ENCODE peak calls at places on chromosomes 2 and 18, in ten cellular contexts. G is HepG2, J is suprapubic skin, M is breast epithelium, H is Panc1, E is transverse colon, X is prostate gland, F is K562, A is HCT116, I is spleen. D is an unnamed sample.

GRCh38 chr18:39589496-39589895 is 2023.9 kb upstream of the CELF4 start:
- DNase-seq in G (no peak), J (no peak), M (no peak), H (no peak), E (no peak), X (no peak), F (no peak), A (no peak), I (no peak), D (no peak)

GRCh38 chr2:18398833-18399232 is 161.6 kb downstream of the RDH14 start:
- DNase-seq in G (no peak), J (no peak), M (no peak), H (no peak), E (no peak), X (no peak), F (no peak), A (no peak), I (no peak), D (no peak)

GRCh38 chr18:69674921-69675405 is 272.7 kb downstream of the CD226 start:
- DNase-seq in G (no peak), J (no peak), M (no peak), H (no peak), E (no peak), X (no peak), F (no peak), A (no peak), I (no peak), D (no peak)

GRCh38 chr18:56302161-56302560 is 336.2 kb downstream of the TXNL1 start:
- DNase-seq in G (no peak), J (no peak), M (no peak), H (no peak), E (no peak), X (no peak), F (peak; percentile 0), A (no peak), I (no peak), D (no peak)

GRCh38 chr2:66578067-66578852 is 143.3 kb downstream of the MEIS1 start:
- DNase-seq in G (no peak), J (no peak), M (no peak), H (no peak), E (no peak), X (no peak), F (no peak), A (no peak), I (peak; percentile 75), D (no peak)

GRCh38 chr2:9430316-9431293 is 7.2 kb downstream of the CPSF3 start:
- DNase-seq in G (no peak), J (no peak), M (no peak), H (no peak), E (no peak), X (no peak), F (no peak), A (no peak), I (no peak), D (no peak)

GRCh38 chr2:158232476-158232875 is 130.8 kb downstream of the UPP2 start:
- DNase-seq in G (peak; percentile 88), J (no peak), M (no peak), H (no peak), E (no peak), X (no peak), F (peak; percentile 28), A (peak; percentile 58), I (no peak), D (no peak)

GRCh38 chr2:2324565-2325101 is 6.4 kb downstream of the MYT1L start:
- DNase-seq in G (no peak), J (no peak), M (no peak), H (no peak), E (no peak), X (no peak), F (no peak), A (no peak), I (no peak), D (no peak)

GRCh38 chr2:233519787-233520611 is 46.6 kb downstream of the USP40 start:
- DNase-seq in G (peak; percentile 18), J (no peak), M (no peak), H (no peak), E (no peak), X (no peak), F (no peak), A (no peak), I (no peak), D (no peak)

GRCh38 chr2:142876423-142876822 is 1.0 kb upstream of the KYNU start:
- DNase-seq in G (no peak), J (no peak), M (no peak), H (no peak), E (no peak), X (no peak), F (no peak), A (no peak), I (no peak), D (no peak)

GRCh38 chr2:233487748-233488345 is 78.7 kb downstream of the USP40 start:
- DNase-seq in G (no peak), J (no peak), M (no peak), H (no peak), E (no peak), X (no peak), F (no peak), A (no peak), I (no peak), D (no peak)

GRCh38 chr2:3636586-3637310 is 21.3 kb upstream of the ALLC start:
- DNase-seq in G (no peak), J (peak; percentile 56), M (no peak), H (no peak), E (no peak), X (no peak), F (no peak), A (no peak), I (peak; percentile 63), D (no peak)

GRCh38 chr2:29892576-29892975 is 28.8 kb downstream of the ALK start:
- DNase-seq in G (no peak), J (no peak), M (no peak), H (no peak), E (no peak), X (no peak), F (no peak), A (no peak), I (no peak), D (peak; percentile 31)

GRCh38 chr18:23982154-23983071 is 32.1 kb upstream of the TTC39C start:
- DNase-seq in G (no peak), J (no peak), M (no peak), H (no peak), E (peak; percentile 48), X (no peak), F (no peak), A (no peak), I (no peak), D (peak; percentile 95)

GRCh38 chr2:79359419-79359818 is 153.4 kb upstream of the CTNNA2 start:
- DNase-seq in G (no peak), J (no peak), M (no peak), H (no peak), E (no peak), X (no peak), F (no peak), A (no peak), I (no peak), D (no peak)

GRCh38 chr2:142834003-142834402 is 43.5 kb upstream of the KYNU start:
- DNase-seq in G (no peak), J (no peak), M (no peak), H (no peak), E (no peak), X (no peak), F (no peak), A (no peak), I (no peak), D (no peak)

GRCh38 chr2:239688098-239688497 is 287.3 kb upstream of the HDAC4 start:
- DNase-seq in G (no peak), J (peak; percentile 44), M (no peak), H (no peak), E (no peak), X (no peak), F (peak; percentile 19), A (no peak), I (peak; percentile 58), D (peak; percentile 66)
- TF ChIP-seq CTCF in G (no peak), J (no peak), M (no peak), H (no peak), E (peak; percentile 6), X (peak; percentile 16), F (peak; percentile 39), A (peak; percentile 69), I (no peak), D (no peak)

DNA sequence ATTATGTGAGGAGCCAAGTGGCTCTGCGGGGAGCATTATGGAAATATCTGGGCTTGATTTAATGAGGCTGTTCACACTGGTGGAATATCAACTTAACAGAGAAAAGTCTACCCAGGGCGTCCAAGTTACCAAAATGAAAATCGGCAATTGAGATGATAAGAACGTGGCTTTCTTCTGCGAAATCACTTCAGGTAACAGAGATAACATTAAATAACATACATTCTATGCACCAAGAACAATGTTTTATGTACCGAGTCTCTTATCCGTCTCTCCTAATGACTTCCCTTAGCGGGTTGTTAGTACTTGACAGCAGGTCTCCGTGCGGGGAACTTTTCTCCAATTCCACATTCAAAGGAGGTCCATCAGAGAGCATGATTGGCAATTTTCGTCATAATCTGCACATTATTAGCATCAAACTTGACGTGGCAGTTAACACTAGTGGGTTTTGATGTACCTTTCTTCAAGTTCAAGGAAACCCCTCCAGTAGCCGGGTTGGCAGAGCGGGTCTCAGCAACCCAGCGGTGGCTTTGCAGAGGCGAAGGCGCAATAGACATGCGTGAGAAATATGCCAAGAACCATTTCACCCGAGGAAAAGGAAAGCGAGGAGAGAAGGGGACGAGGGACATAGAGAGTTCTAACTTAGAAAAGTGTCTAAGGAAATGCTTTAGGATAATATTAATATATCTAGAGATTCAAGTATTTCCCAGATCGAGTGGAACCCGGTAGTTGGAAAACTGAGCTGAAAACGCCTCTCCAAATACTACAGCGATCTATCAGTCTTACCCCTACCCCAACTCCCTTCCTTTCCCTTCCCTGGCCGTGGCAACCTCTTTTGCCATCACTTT is 5.1 kb downstream of the EVX2 start:
- DNase-seq in G (no peak), J (no peak), M (no peak), H (no peak), E (no peak), X (no peak), F (no peak), A (no peak), I (no peak), D (no peak)
- H3K9me3 ChIP-seq in G (no peaks in the 10 kb centered on the region), J (no peaks in the 10 kb centered on the region), M (peaks cover 10% of the 10 kb centered on the region), H (no peaks in the 10 kb centered on the region), E (no peaks in the 10 kb centered on the region), X (no peaks in the 10 kb centered on the region), F (peaks cover 10% of the 10 kb centered on the region), A (no peaks in the 10 kb centered on the region), I (no peaks in the 10 kb centered on the region), D (no peaks in the 10 kb centered on the region)

DNA sequence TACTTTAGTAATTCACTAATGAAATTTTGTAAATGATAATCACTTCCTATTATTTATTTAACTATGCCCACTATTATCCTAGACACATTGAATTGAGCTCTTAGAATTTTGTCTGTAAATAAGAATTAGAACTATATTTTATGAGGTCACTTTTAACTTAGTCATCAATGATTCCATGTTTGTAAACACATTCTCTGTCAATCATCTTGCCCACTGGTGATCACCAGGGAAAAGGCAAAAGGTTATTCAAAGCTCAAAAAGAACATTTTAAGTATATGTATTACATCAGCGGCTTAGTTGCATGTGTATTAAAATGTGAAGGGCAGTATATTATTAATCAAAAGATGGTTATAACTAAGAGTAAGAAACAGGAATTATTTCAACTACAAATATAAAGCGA is 25.2 kb downstream of the SCN9A start:
- DNase-seq in G (no peak), J (no peak), M (no peak), H (no peak), E (no peak), X (no peak), F (no peak), A (no peak), I (no peak), D (no peak)
- TF ChIP-seq POLR2AphosphoS5 in G (no peak), J (no peak), M (no peak), H (no peak), E (no peak), X (no peak), F (no peak), A (no peak), I (no peak), D (no peak)

GRCh38 chr2:33599175-33599942 is at the start of gene FAM98A:
- DNase-seq in G (peak; percentile 99), J (peak; percentile 98), M (peak; percentile 96), H (peak; percentile 94), E (peak; percentile 99), X (peak; percentile 98), F (peak; percentile 99), A (peak; percentile 96), I (peak; percentile 99), D (peak; percentile 99)
- TF ChIP-seq CTCF in G (peak; percentile 63), J (no peak), M (no peak), H (no peak), E (no peak), X (peak; percentile 27), F (no peak), A (no peak), I (no peak), D (no peak)